ENCODE peak calls at places on chromosomes 1 and 21, in six cellular contexts. M, E, H, T, P and W are unnamed samples.

GRCh38 chr1:35441926-35442579 is 115.2 kb downstream of the KIAA0319L start:
- DNase-seq in M (no peak), E (no peak), H (no peak), T (no peak), P (no peak), W (no peak)

GRCh38 chr1:30678209-30678608 is 45.2 kb downstream of the MATN1 start:
- DNase-seq in M (no peak), E (no peak), H (no peak), T (no peak), P (no peak), W (no peak)

GRCh38 chr1:65172936-65173335 is 24.9 kb downstream of the AK4 start:
- DNase-seq in M (no peak), E (no peak), H (no peak), T (no peak), P (no peak), W (no peak)

GRCh38 chr21:8993943-8994639 is 1527.3 kb upstream of the TPTE start:
- DNase-seq in M (no peak), E (no peak), H (no peak), T (no peak), P (no peak), W (no peak)

GRCh38 chr1:48039088-48040049 is 42.2 kb upstream of the TRABD2B start:
- DNase-seq in M (no peak), E (no peak), H (no peak), T (no peak), P (no peak), W (peak)

GRCh38 chr21:36706482-36706852 is 7.6 kb downstream of the SIM2 start:
- DNase-seq in M (no peak), E (no peak), H (no peak), T (no peak), P (no peak), W (no peak)

GRCh38 chr21:33687634-33688033 is 45.3 kb downstream of the ITSN1 start:
- DNase-seq in M (no peak), E (no peak), H (no peak), T (no peak), P (no peak), W (no peak)

GRCh38 chr1:223029985-223030769 is 112.9 kb downstream of the TLR5 start:
- DNase-seq in M (no peak), E (no peak), H (no peak), T (no peak), P (no peak), W (no peak)

GRCh38 chr1:55927934-55928333 is 651.4 kb downstream of the PLPP3 start:
- DNase-seq in M (no peak), E (no peak), H (no peak), T (no peak), P (no peak), W (peak)

DNA sequence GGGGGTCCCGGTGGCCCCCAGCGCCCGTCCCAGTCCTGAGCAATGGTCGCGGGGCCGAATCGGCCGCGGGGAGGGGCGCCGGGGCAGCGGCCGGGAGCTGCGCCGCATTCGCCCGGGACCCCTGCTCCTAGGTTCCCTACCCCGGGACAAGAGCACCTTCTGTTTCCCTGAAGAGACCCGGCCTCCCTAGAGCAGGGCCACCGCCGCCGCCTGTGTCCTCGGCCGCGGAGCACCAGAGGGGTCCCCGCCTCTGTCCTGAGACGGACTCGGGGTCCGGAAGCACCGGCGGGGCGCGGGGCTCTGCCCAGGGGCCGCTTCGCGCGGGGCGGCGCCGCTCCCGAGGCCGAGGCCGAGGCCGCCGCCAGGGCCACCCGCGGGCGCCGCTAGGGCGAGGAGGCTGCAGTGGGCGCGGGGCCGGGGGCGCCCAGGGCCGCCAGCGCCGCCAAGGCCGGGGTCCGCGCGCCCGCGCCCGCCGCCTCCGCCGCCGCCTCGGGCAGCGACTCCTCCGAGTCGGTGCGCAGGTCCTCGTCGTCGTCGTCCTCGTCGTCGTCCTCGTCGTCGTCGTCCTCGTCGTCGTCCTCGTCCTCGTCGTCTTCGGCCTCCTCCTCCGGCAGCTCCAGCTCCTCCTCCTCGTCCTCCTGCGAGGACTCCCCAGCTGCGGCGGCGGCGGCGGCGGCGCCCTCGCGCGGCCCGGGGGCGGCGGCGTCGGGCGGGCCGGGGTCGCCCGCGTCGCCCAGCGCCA is 157.7 kb downstream of the CASZ1 start:
- DNase-seq in M (no peak), E (no peak), H (no peak), T (no peak), P (no peak), W (no peak)
- H3K4me3 ChIP-seq in M (no peak), E (peak), H (no peak), T (peak), P (peak), W (no peak)

GRCh38 chr1:243946946-243947345 is 96.9 kb upstream of the AKT3 start:
- DNase-seq in M (no peak), E (no peak), H (no peak), T (no peak), P (no peak), W (peak)
- TF ChIP-seq CTCF in M (no peak), E (peak), H (peak), T (peak), P (peak), W (peak)

GRCh38 chr1:201944639-201945038 is 1.7 kb downstream of the LMOD1 start:
- DNase-seq in M (no peak), E (no peak), H (no peak), T (no peak), P (no peak), W (no peak)
- H3K4me3 ChIP-seq in M (no peak), E (peak), H (no peak), T (peak), P (no peak), W (no peak)

DNA sequence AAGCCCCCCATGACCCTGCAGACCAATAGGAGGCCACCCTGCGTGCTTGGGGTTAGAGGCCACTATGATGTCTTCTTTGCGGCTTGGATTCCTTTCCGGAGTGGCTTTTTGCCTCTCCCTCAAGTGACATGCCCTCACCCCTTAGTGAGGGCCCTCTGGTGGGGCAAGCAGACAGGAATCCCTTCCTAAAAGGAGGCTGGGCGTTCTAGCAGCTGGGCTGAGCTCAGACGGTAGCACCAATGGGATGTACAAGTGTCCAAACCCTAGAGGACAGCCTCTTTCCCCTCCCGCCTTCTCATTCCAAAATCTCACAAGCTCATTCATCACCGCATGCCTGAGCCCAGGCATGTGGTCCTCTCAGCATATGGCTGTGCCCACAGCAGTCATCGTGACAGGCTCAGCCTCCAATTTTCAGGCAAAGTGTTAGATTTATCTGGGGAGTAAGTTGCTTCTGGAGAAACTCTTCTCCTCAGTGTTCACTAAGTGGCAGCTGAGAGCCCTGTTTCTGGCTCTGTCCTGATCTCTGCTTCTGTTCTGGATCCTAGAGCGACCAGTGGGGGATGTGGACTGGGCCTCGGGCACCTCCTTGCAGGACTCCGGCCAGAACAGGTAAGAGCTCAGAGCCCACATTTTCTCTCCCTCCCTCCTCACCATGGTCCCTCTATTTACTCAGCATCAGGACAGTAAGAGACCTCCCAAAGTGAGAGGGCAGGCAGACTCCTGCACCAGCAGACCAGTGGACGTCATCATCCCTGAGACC is 4.8 kb downstream of the KIAA1614 start:
- DNase-seq in M (peak), E (no peak), H (peak), T (peak), P (no peak), W (peak)
- TF ChIP-seq CTCF in M (no peak), E (no peak), H (no peak), T (peak), P (peak), W (peak)